ENCODE peak calls at places on chromosomes 13 and 19, in six cellular contexts. Q is heart right ventricle; L is cardiac fibroblast; H is CD8-positive, alpha-beta T cell; E is body of pancreas; Y is Peyer's patch. V is an unnamed sample.

GRCh38 chr13:40927929-40928328 is 91.2 kb downstream of the ELF1 start:
- DNase-seq in Q (no peak), L (no peak), H (no peak), E (no peak), Y (no peak), V (no peak)

GRCh38 chr19:28553764-28554163 is 659.2 kb downstream of the UQCRFS1 start:
- DNase-seq in Q (no peak), L (no peak), H (no peak), E (no peak), Y (no peak), V (no peak)

GRCh38 chr13:39245688-39246087 is 207.4 kb downstream of the NHLRC3 start:
- DNase-seq in Q (no peak), L (no peak), H (no peak), E (no peak), Y (no peak), V (no peak)

GRCh38 chr13:109131698-109132257 is 502.4 kb downstream of the MYO16 start:
- DNase-seq in Q (no peak), L (peak; percentile 50), H (no peak), E (no peak), Y (no peak), V (peak; percentile 25)

GRCh38 chr13:109139346-109139745 is 509.9 kb downstream of the MYO16 start:
- DNase-seq in Q (no peak), L (no peak), H (no peak), E (no peak), Y (no peak), V (no peak)

GRCh38 chr19:2770055-2771013 is 12.7 kb downstream of the SGTA start:
- DNase-seq in Q (peak; percentile 62), L (peak; percentile 57), H (no peak), E (no peak), Y (no peak), V (no peak)

GRCh38 chr19:1715540-1715939 is 37.8 kb upstream of the ONECUT3 start:
- DNase-seq in Q (no peak), L (no peak), H (no peak), E (no peak), Y (no peak), V (no peak)

GRCh38 chr19:11324079-11324661 is 15.3 kb downstream of the RAB3D start:
- DNase-seq in Q (peak; percentile 63), L (peak; percentile 97), H (peak; percentile 50), E (peak; percentile 71), Y (peak; percentile 83), V (peak; percentile 64)

GRCh38 chr13:78604782-78605611 is 1.6 kb upstream of the POU4F1 start:
- DNase-seq in Q (no peak), L (no peak), H (no peak), E (no peak), Y (no peak), V (no peak)

GRCh38 chr19:3783660-3784584 is 2.3 kb downstream of the MATK start:
- DNase-seq in Q (no peak), L (no peak), H (peak; percentile 68), E (no peak), Y (no peak), V (no peak)

GRCh38 chr13:46756977-46757376 is 40.0 kb downstream of the ESD start:
- DNase-seq in Q (no peak), L (peak; percentile 95), H (no peak), E (no peak), Y (no peak), V (no peak)

GRCh38 chr13:98289339-98289935 is 112.4 kb upstream of the RNF113B start:
- DNase-seq in Q (no peak), L (no peak), H (no peak), E (no peak), Y (no peak), V (no peak)

GRCh38 chr19:40457953-40458596 is 7.5 kb downstream of the BLVRB start:
- DNase-seq in Q (no peak), L (no peak), H (no peak), E (no peak), Y (no peak), V (no peak)

GRCh38 chr19:16078311-16078758 is 2.0 kb downstream of the TPM4 start:
- DNase-seq in Q (no peak), L (peak; percentile 83), H (no peak), E (no peak), Y (no peak), V (no peak)
- H3K4me3 ChIP-seq in Q (peak overlapping the region; percentile 99), L (peak overlapping the region; percentile 96), H (peak overlapping the region; percentile 59), E (no peak overlapping the region), Y (peak overlapping the region; percentile 90), V (peak overlapping the region; percentile 77)

GRCh38 chr13:45473627-45474026 is 8.9 kb downstream of the COG3 start:
- DNase-seq in Q (no peak), L (no peak), H (no peak), E (no peak), Y (peak; percentile 52), V (no peak)
- TF ChIP-seq CTCF in Q (no peak), L (peak; percentile 26), H (peak; percentile 33), E (peak; percentile 12), Y (peak; percentile 13), V (peak; percentile 47)

DNA sequence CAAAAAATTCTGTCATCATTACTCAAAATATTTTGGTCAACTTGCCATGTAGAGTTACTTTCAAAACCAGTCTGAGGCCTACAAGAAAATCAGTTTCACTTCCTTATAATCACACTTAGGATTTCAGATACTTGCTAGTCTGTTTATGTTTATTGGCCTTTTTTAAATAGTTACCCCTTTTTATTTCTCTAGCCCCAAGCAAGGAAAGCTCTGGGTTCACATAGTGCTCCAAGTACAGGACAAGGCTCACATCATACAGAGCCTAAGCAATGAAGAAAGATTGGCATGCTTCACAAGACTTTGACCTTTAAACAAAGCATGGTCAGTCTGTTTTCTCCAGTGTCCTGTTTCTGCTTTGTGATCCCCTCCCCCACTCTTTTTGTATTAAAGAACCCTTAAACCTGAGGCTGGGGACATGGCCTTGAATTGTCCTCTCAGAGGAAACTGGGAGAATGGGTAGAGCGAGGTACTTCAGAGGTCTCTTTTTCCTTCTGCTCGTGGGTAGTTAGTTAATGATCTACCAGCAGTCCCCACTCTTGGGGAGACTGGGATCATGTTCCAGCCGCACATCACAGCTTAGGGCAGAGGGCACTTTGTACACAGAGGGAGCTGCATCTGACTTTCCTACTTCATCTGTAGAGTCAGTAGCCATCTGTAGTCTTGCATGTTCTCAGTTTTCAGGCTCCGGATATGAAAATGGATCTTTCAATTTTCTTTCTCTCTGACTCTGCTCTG is 30.6 kb downstream of the CEACAM1 start:
- DNase-seq in Q (no peak), L (no peak), H (no peak), E (peak; percentile 69), Y (peak; percentile 74), V (peak; percentile 40)
- H3K4me3 ChIP-seq in Q (no peak overlapping the region), L (no peak overlapping the region), H (no peak overlapping the region), E (no peak overlapping the region), Y (peak overlapping the region; percentile 6), V (no peak overlapping the region)

GRCh38 chr19:13022111-13022858 is 27.0 kb downstream of the NFIX start:
- DNase-seq in Q (peak; percentile 60), L (peak; percentile 51), H (no peak), E (peak; percentile 63), Y (no peak), V (peak; percentile 18)

GRCh38 chr19:13024126-13024957 is 29.1 kb downstream of the NFIX start:
- DNase-seq in Q (no peak), L (no peak), H (no peak), E (no peak), Y (no peak), V (no peak)

GRCh38 chr19:13023666-13024065 is 28.4 kb downstream of the NFIX start:
- DNase-seq in Q (no peak), L (no peak), H (no peak), E (no peak), Y (no peak), V (no peak)

GRCh38 chr19:13024958-13025653 is 29.8 kb downstream of the NFIX start:
- DNase-seq in Q (no peak), L (no peak), H (no peak), E (no peak), Y (no peak), V (no peak)

DNA sequence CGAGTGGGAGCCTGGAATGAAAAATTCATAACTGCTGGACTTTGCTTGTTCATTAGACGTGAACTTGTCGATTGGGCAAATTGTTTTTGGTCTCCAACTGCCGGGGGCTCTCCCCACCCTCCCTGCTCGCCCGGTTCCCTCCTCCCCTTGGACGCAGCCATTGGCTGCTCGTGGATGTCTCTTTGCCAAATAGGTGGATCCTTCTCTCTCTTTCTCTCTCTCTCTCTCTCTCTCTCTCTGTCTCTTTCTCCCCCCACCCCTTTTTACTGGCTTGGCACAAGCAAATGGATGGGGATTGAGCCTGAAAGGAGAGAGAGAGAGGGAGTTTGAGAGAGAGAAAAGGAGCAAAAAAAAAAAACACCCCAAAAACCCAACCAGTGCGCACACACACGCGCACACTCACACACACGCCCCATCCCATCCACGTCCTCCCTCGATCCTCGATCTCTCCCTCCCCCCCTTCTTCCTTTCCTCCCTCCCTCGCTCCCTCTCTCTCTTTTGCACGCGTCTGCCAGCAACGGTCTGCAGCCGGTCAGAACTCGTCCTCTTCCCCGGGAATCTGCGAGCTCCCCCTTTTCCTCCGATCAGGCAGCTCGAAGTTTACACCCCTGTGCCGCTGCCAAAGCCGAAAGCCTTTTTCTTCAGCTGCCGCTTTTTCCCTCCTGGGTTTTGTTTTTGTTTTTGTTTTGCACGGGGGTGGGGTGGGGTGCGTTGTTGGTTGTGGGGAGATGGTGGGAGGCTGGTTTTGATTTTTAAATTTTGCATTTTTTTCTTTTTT is 27.8 kb downstream of the NFIX start:
- DNase-seq in Q (peak; percentile 82), L (peak; percentile 96), H (no peak), E (peak; percentile 73), Y (peak; percentile 79), V (no peak)
- TF ChIP-seq CTCF in Q (no peak), L (no peak), H (no peak), E (no peak), Y (no peak), V (no peak)

GRCh38 chr19:20124879-20125278 is 42.1 kb upstream of the ZNF486 start:
- DNase-seq in Q (no peak), L (no peak), H (no peak), E (no peak), Y (no peak), V (no peak)
- H3K4me3 ChIP-seq in Q (no peak overlapping the region), L (no peak overlapping the region), H (no peak overlapping the region), E (no peak overlapping the region), Y (no peak overlapping the region), V (no peak overlapping the region)

DNA sequence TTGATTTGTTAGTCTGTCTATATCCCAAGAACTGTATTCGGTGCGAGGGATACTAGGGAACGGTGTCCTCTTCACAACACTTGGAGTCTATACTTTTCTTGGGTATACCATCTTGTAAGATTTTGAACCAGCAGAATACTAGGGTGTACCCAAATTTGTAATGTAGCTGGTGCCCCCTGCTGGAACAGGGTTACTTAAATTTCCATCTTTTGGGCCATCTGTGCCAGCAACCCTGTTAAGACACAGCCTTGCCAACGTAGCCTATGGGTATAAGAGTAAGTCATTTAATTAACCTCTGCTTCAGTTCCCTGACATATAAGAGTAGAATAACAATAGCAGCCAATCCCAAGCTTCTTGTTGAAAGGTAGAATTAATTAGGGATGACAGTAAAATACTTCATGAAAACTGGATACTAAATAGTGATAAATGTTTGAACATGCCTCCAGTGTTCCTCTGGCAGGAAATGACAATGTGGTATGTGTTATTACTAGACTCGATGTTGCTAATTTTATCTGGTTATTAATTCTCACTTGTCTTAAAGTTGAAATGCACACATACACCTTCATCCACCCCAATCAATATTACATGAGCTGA is 607.6 kb downstream of the FGF9 start:
- DNase-seq in Q (peak; percentile 17), L (no peak), H (peak; percentile 83), E (peak; percentile 80), Y (peak; percentile 84), V (peak; percentile 27)
- TF ChIP-seq CTCF in Q (peak; percentile 56), L (no peak), H (peak; percentile 44), E (peak; percentile 61), Y (peak; percentile 38), V (peak; percentile 45)

V was measured in GM12864.